ENCODE peak calls at places on chromosomes 11 and 22, in eight cellular contexts. R is fibroblast of lung, A is A549, Y is RWPE1, G is mammary epithelial cell, K is breast epithelium, N is transverse colon, S is gastrocnemius medialis. V is an unnamed sample.

GRCh38 chr11:80136991-80137390 is 696.2 kb upstream of the TENM4 start:
- DNase-seq in K (no peak), A (no peak), R (peak), Y (no peak), G (no peak), N (no peak), S (no peak), V (peak)

GRCh38 chr22:44449061-44449682 is 48.9 kb downstream of the RTL6 start:
- DNase-seq in N (no peak), Y (peak), S (no peak), R (peak), K (no peak), G (peak), A (peak), V (no peak)

GRCh38 chr11:117385471-117385870 is 57.8 kb downstream of the CEP164 start:
- DNase-seq in K (no peak), A (no peak), Y (no peak), N (no peak), G (no peak), S (no peak), R (no peak), V (no peak)

GRCh38 chr11:130217632-130218031 is 58.0 kb downstream of the ST14 start:
- DNase-seq in G (no peak), S (no peak), K (peak), Y (no peak), N (no peak), A (no peak), R (no peak), V (no peak)

GRCh38 chr11:124746621-124747243 is 5.3 kb downstream of the VSIG2 start:
- DNase-seq in S (no peak), G (peak), R (peak), A (peak), Y (peak), N (peak), K (peak), V (peak)

GRCh38 chr11:125591659-125592304 is 870 bp upstream of the STT3A start:
- DNase-seq in A (no peak), K (peak), Y (peak), R (peak), N (peak), S (peak), G (peak), V (peak)

GRCh38 chr11:15615412-15616096 is 500.8 kb downstream of the INSC start:
- DNase-seq in N (no peak), Y (no peak), R (no peak), K (no peak), S (no peak), A (no peak), G (no peak), V (no peak)

GRCh38 chr11:67418476-67419281 is 3.2 kb downstream of the CARNS1 start:
- DNase-seq in K (peak), R (no peak), S (no peak), Y (no peak), A (no peak), N (no peak), G (no peak), V (peak)

GRCh38 chr22:24002272-24002671 is 3.0 kb downstream of the GSTT4 start:
- DNase-seq in K (no peak), N (no peak), Y (no peak), R (no peak), G (no peak), S (no peak), A (no peak), V (no peak)

GRCh38 chr11:89613916-89614315 is 96.2 kb upstream of the TRIM77 start:
- DNase-seq in G (no peak), Y (no peak), N (no peak), R (no peak), K (no peak), S (no peak), A (no peak), V (no peak)

GRCh38 chr11:65586676-65587075 is 8.9 kb downstream of the KCNK7 start:
- DNase-seq in Y (no peak), N (no peak), A (no peak), S (no peak), G (no peak), R (no peak), K (no peak), V (no peak)

GRCh38 chr22:19986410-19987341 is 29.9 kb downstream of the ARVCF start:
- DNase-seq in A (peak), N (peak), G (peak), R (peak), S (peak), Y (peak), K (peak), V (peak)

GRCh38 chr11:116702772-116703360 is 69.9 kb downstream of the BUD13 start:
- DNase-seq in S (no peak), K (no peak), N (no peak), G (no peak), Y (no peak), R (no peak), A (no peak), V (no peak)

GRCh38 chr11:17012712-17013547 is 1.3 kb downstream of the PLEKHA7 start:
- DNase-seq in A (peak), G (peak), S (no peak), Y (peak), K (no peak), N (peak), R (peak), V (peak)

GRCh38 chr11:67178878-67179277 is 59.8 kb downstream of the KDM2A start:
- DNase-seq in A (no peak), K (no peak), N (no peak), G (no peak), R (peak), S (no peak), Y (no peak), V (no peak)

GRCh38 chr11:78199015-78199652 is 10.4 kb downstream of the USP35 start:
- DNase-seq in A (no peak), Y (no peak), S (no peak), N (no peak), R (no peak), K (no peak), G (no peak), V (no peak)

GRCh38 chr11:77377734-77378133 is 76.2 kb upstream of the GDPD4 start:
- DNase-seq in R (peak), Y (no peak), G (no peak), A (no peak), K (no peak), N (no peak), S (no peak), V (no peak)

GRCh38 chr11:69455969-69456368 is 25.5 kb upstream of the LINC01488 start:
- DNase-seq in A (no peak), K (no peak), Y (no peak), G (no peak), S (no peak), R (no peak), N (no peak), V (no peak)

GRCh38 chr11:69456712-69457111 is 24.8 kb upstream of the LINC01488 start:
- DNase-seq in Y (no peak), K (no peak), R (no peak), G (no peak), N (no peak), S (no peak), A (no peak), V (no peak)

GRCh38 chr11:69452589-69452988 is 28.9 kb upstream of the LINC01488 start:
- DNase-seq in A (no peak), K (no peak), S (no peak), R (no peak), G (no peak), Y (no peak), N (no peak), V (no peak)

GRCh38 chr11:69453151-69453550 is 28.3 kb upstream of the LINC01488 start:
- DNase-seq in S (no peak), K (no peak), A (no peak), Y (no peak), G (no peak), R (no peak), N (no peak), V (no peak)

DNA sequence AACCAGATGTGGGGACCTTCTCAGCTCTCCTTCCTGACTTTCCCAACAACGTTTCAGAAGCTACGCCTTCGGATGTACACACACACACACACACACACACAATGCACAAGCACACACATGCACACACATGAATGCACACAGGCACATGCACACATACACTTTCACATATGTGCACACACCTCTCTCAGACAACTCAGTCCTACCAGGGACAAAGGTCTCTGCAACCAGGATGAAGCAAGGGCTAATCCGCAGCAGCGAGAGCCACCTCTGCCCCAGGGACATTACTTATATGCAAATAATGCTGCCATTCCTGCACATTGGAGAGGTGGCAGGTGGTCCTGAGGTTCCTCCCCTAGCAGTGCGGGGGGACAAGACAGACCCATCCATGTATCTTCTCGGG is 27.4 kb upstream of the LINC01488 start:
- DNase-seq in S (no peak), K (no peak), G (no peak), Y (no peak), R (no peak), A (no peak), N (peak), V (no peak)
- H3K27ac ChIP-seq in S (no peak), K (no peak), G (no peak), Y (no peak), R (no peak), A (no peak), N (no peak), V (no peak)

DNA sequence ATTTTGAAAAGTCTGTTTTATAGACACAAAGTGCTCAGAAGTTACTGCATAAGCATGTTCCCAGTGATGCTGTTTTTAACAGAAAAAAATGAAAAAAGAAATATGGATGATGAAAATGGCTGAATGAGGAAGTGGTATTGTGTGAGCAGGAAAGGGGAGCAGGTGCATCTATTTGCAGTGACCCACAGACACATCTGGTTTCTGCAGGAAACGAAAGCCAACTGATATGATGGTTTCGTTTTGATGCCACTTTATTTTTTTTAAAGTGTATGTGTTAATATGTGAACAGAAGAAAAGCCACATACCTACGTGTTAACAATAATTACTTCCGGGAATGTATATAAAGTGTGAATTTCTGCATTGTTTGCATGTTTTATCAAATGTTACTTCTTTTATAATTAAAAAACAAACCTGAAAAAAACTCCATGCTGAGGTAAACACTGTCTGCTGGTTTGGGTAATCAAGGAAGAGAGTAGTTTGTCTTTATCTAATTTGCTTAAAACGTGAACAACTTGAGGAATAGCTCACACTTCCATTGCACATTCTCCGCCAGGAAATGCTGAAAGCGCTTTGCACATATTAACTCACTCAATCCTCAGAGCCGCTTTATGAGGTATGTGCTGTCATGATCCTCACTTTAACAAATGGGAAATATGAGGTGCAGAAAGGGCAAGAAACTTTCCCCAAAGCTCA is 1335.9 kb downstream of the TBC1D22A start:
- DNase-seq in N (no peak), S (no peak), Y (no peak), R (no peak), A (no peak), G (no peak), K (no peak), V (no peak)
- H3K27ac ChIP-seq in N (no peak), S (no peak), Y (no peak), R (no peak), A (no peak), G (no peak), K (no peak), V (no peak)

GRCh38 chr11:122898799-122899198 is 16.2 kb downstream of the JHY start:
- DNase-seq in S (no peak), G (no peak), N (no peak), R (no peak), K (no peak), A (no peak), Y (no peak), V (no peak)
- H3K27ac ChIP-seq in S (no peak), G (no peak), N (no peak), R (no peak), K (no peak), A (no peak), Y (no peak), V (no peak)

GRCh38 chr11:134118016-134118415 is 49.1 kb downstream of the JAM3 start:
- DNase-seq in Y (no peak), K (no peak), S (no peak), R (peak), G (no peak), N (no peak), A (no peak), V (no peak)

GRCh38 chr11:134120143-134120850 is 51.4 kb downstream of the JAM3 start:
- DNase-seq in R (peak), Y (peak), N (peak), A (no peak), K (peak), G (peak), S (peak), V (peak)

GRCh38 chr11:134119094-134119493 is 50.2 kb downstream of the JAM3 start:
- DNase-seq in Y (peak), N (no peak), S (no peak), K (no peak), R (peak), A (no peak), G (peak), V (no peak)

GRCh38 chr11:134124660-134125451 is 56.0 kb downstream of the JAM3 start:
- DNase-seq in S (no peak), Y (no peak), N (no peak), G (peak), R (peak), K (no peak), A (no peak), V (peak)

DNA sequence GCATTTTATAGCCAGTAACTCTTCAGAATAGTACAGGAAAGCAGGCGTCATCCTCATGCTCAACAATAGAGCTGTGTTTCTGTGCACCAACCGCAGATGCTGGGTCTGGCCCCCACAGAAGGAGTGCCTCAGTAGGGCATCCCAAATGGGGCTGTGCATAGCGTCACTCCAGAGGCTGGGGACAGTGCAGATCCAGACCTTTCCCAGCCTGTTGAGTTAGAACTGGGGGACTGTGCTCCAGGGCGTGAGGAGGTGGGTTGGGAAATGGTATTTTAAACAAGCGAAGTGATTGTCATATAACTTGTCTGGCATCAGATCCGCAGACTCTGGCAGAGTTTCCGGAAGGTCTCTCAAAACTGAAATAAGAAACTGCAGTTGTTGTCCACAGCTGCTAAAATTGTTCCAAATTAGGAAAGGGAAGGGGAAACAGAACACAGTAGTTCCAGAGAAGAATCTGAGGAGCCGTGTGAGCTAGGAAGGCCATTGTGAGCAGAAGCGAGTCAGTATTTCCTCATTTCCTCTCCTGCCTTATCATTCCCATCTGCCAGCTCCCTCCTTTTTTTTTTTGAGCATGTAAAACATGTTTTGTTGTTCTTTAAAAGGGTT is 52.2 kb downstream of the JAM3 start:
- DNase-seq in G (peak), R (peak), Y (no peak), N (no peak), S (no peak), A (no peak), K (peak), V (no peak)
- H3K27ac ChIP-seq in G (peak), R (peak), Y (peak), N (peak), S (peak), A (no peak), K (peak), V (peak)

GRCh38 chr22:48553119-48553518 is 1274.6 kb downstream of the BRD1 start:
- DNase-seq in S (no peak), A (no peak), K (no peak), Y (no peak), N (no peak), R (no peak), G (no peak), V (no peak)
- H3K27ac ChIP-seq in S (no peak), A (no peak), K (no peak), Y (no peak), N (no peak), R (no peak), G (no peak), V (no peak)